ENCODE peak calls at places on chromosomes 6 and 20, in eight cellular contexts. C, E, D, K, Q, O, T and L are unnamed samples.

GRCh38 chr6:94367316-94367715 is 948.0 kb upstream of the EPHA7 start:
- DNase-seq in C (no peak), E (no peak), D (no peak), K (no peak), Q (no peak), O (no peak), T (no peak), L (no peak)

GRCh38 chr6:107140581-107140980 is 25.3 kb upstream of the BEND3 start:
- DNase-seq in C (no peak), E (no peak), D (no peak), K (no peak), Q (no peak), O (no peak), T (no peak), L (no peak)

GRCh38 chr6:50539441-50539840 is 173.9 kb upstream of the TFAP2D start:
- DNase-seq in C (no peak), E (no peak), D (no peak), K (no peak), Q (no peak), O (no peak), T (no peak), L (no peak)

GRCh38 chr6:52253494-52253893 is 9.2 kb upstream of the IL17F start:
- DNase-seq in C (peak; percentile 30), E (no peak), D (no peak), K (no peak), Q (no peak), O (no peak), T (peak; percentile 75), L (no peak)

GRCh38 chr6:105608711-105609374 is 206.0 kb upstream of the PREP start:
- DNase-seq in C (peak; percentile 86), E (no peak), D (no peak), K (no peak), Q (no peak), O (peak; percentile 91), T (peak; percentile 87), L (no peak)

GRCh38 chr6:106913676-106914280 is 60.8 kb downstream of the CD24 start:
- DNase-seq in C (no peak), E (no peak), D (no peak), K (no peak), Q (no peak), O (peak; percentile 56), T (peak; percentile 17), L (no peak)

GRCh38 chr20:26218301-26218700 is 521.6 kb upstream of the ZNF337 start:
- DNase-seq in C (no peak), E (no peak), D (no peak), K (no peak), Q (no peak), O (no peak), T (no peak), L (no peak)

GRCh38 chr6:158717341-158718328 is 67.8 kb downstream of the SYTL3 start:
- DNase-seq in C (no peak), E (no peak), D (no peak), K (peak; percentile 31), Q (no peak), O (no peak), T (no peak), L (no peak)

GRCh38 chr20:62370807-62371587 is 3.9 kb upstream of the LAMA5 start:
- DNase-seq in C (no peak), E (no peak), D (no peak), K (no peak), Q (no peak), O (no peak), T (no peak), L (no peak)

GRCh38 chr20:2133318-2134183 is 31.9 kb downstream of the STK35 start:
- DNase-seq in C (peak; percentile 85), E (no peak), D (no peak), K (no peak), Q (no peak), O (no peak), T (peak; percentile 64), L (no peak)

GRCh38 chr20:57213291-57213690 is 53.1 kb downstream of the BMP7 start:
- DNase-seq in C (no peak), E (no peak), D (no peak), K (no peak), Q (no peak), O (no peak), T (no peak), L (no peak)

GRCh38 chr6:128725271-128726233 is 157.4 kb upstream of the LAMA2 start:
- DNase-seq in C (peak; percentile 62), E (peak; percentile 50), D (peak; percentile 32), K (no peak), Q (no peak), O (peak; percentile 34), T (peak; percentile 39), L (no peak)

GRCh38 chr20:63097336-63097831 is 90.6 kb upstream of the BHLHE23 start:
- DNase-seq in C (no peak), E (no peak), D (no peak), K (no peak), Q (peak; percentile 2), O (no peak), T (no peak), L (no peak)

GRCh38 chr6:169783971-169784930 is 32.8 kb downstream of the ERMARD start:
- DNase-seq in C (no peak), E (no peak), D (no peak), K (no peak), Q (no peak), O (no peak), T (no peak), L (no peak)

GRCh38 chr6:29831776-29832175 is 4.2 kb downstream of the HLA-G start:
- DNase-seq in C (peak; percentile 7), E (no peak), D (no peak), K (no peak), Q (no peak), O (no peak), T (no peak), L (no peak)

GRCh38 chr6:87858440-87858839 is 156.4 kb upstream of the AKIRIN2 start:
- DNase-seq in C (no peak), E (no peak), D (no peak), K (no peak), Q (no peak), O (no peak), T (no peak), L (no peak)

GRCh38 chr6:8006208-8006607 is 58.0 kb downstream of the BLOC1S5 start:
- DNase-seq in C (peak; percentile 47), E (no peak), D (peak; percentile 46), K (no peak), Q (no peak), O (no peak), T (peak; percentile 36), L (no peak)

GRCh38 chr6:6486595-6486994 is 101.9 kb upstream of the LY86 start:
- DNase-seq in C (no peak), E (no peak), D (no peak), K (no peak), Q (no peak), O (no peak), T (no peak), L (no peak)

GRCh38 chr6:69622230-69622629 is 174.6 kb downstream of the LMBRD1 start:
- DNase-seq in C (no peak), E (no peak), D (no peak), K (no peak), Q (no peak), O (no peak), T (no peak), L (no peak)

GRCh38 chr6:40845588-40845987 is 193.4 kb downstream of the UNC5CL start:
- DNase-seq in C (peak; percentile 44), E (peak; percentile 57), D (peak; percentile 41), K (no peak), Q (no peak), O (peak; percentile 30), T (peak; percentile 38), L (peak; percentile 17)

GRCh38 chr6:30493643-30494250 is 4.4 kb downstream of the HLA-E start:
- DNase-seq in C (no peak), E (no peak), D (no peak), K (no peak), Q (peak; percentile 22), O (no peak), T (no peak), L (no peak)

GRCh38 chr20:43537921-43538854 is 20.6 kb upstream of the SGK2 start:
- DNase-seq in C (peak; percentile 66), E (peak; percentile 71), D (peak; percentile 93), K (peak; percentile 20), Q (no peak), O (peak; percentile 43), T (peak; percentile 51), L (peak; percentile 11)

GRCh38 chr20:15030826-15031225 is 693.4 kb upstream of the FLRT3 start:
- DNase-seq in C (no peak), E (no peak), D (no peak), K (no peak), Q (no peak), O (no peak), T (no peak), L (no peak)

GRCh38 chr6:34383171-34383631 is 9.3 kb downstream of the NUDT3 start:
- DNase-seq in C (peak; percentile 81), E (no peak), D (no peak), K (no peak), Q (no peak), O (no peak), T (peak; percentile 47), L (no peak)

GRCh38 chr6:31495580-31495979 is 2.4 kb upstream of the MICB start:
- DNase-seq in C (peak; percentile 56), E (no peak), D (no peak), K (no peak), Q (no peak), O (no peak), T (peak; percentile 87), L (no peak)

GRCh38 chr6:13259393-13259792 is 68.9 kb downstream of the TBC1D7 start:
- DNase-seq in C (no peak), E (no peak), D (no peak), K (no peak), Q (no peak), O (no peak), T (no peak), L (no peak)